ENCODE peak calls at places on chromosomes 12 and 14, in eight cellular contexts. U is left lobe of liver; F is H7; H is lung microvascular endothelial cell; I is endothelial cell; M is lung; Y is HCEC 1CT; J is CD4-positive, alpha-beta T cell. L is an unnamed sample.
A peak's percentile ranks its signal among the peaks of the same experiment; 100 is the strongest.

GRCh38 chr12:22467190-22467589 is 77.2 kb downstream of the C2CD5 start:
- DNase-seq in U (no peak), F (no peak), H (no peak), I (no peak), M (no peak), Y (no peak), J (no peak), L (no peak)

GRCh38 chr12:4383304-4383865 is 3.9 kb upstream of the FGF23 start:
- DNase-seq in U (no peak), F (peak; percentile 69), H (no peak), I (peak; percentile 30), M (no peak), Y (no peak), J (no peak), L (peak; percentile 27)

GRCh38 chr12:44696542-44696941 is 179.6 kb downstream of the NELL2 start:
- DNase-seq in U (no peak), F (no peak), H (no peak), I (no peak), M (no peak), Y (no peak), J (no peak), L (no peak)

GRCh38 chr14:104582649-104583048 is 3.1 kb downstream of the C14orf180 start:
- DNase-seq in U (no peak), F (no peak), H (peak; percentile 35), I (no peak), M (no peak), Y (no peak), J (no peak), L (no peak)

GRCh38 chr12:4246116-4246515 is 27.4 kb upstream of the CCND2 start:
- DNase-seq in U (no peak), F (peak; percentile 55), H (no peak), I (no peak), M (no peak), Y (no peak), J (no peak), L (no peak)

GRCh38 chr12:74170645-74171477 is 366.8 kb upstream of the ATXN7L3B start:
- DNase-seq in U (no peak), F (no peak), H (no peak), I (no peak), M (no peak), Y (no peak), J (no peak), L (no peak)

GRCh38 chr14:81550001-81550642 is 16.5 kb upstream of the SEL1L start:
- DNase-seq in U (no peak), F (no peak), H (no peak), I (no peak), M (no peak), Y (no peak), J (no peak), L (no peak)

GRCh38 chr12:90075685-90076084 is 367.0 kb upstream of the ATP2B1 start:
- DNase-seq in U (no peak), F (no peak), H (no peak), I (no peak), M (no peak), Y (no peak), J (no peak), L (no peak)

GRCh38 chr12:106179086-106179485 is 40.3 kb upstream of the NUAK1 start:
- DNase-seq in U (no peak), F (no peak), H (no peak), I (no peak), M (no peak), Y (no peak), J (no peak), L (peak; percentile 44)

GRCh38 chr12:13036881-13037280 is 7.3 kb upstream of the FAM234B start:
- DNase-seq in U (no peak), F (no peak), H (no peak), I (no peak), M (no peak), Y (no peak), J (no peak), L (no peak)

GRCh38 chr12:89481218-89481914 is 43.2 kb downstream of the GALNT4 start:
- DNase-seq in U (no peak), F (no peak), H (no peak), I (no peak), M (no peak), Y (no peak), J (no peak), L (no peak)

GRCh38 chr14:91005716-91006115 is 54.7 kb downstream of the RPS6KA5 start:
- DNase-seq in U (no peak), F (no peak), H (no peak), I (no peak), M (no peak), Y (no peak), J (no peak), L (no peak)

GRCh38 chr14:72383869-72384268 is 451.6 kb downstream of the RGS6 start:
- DNase-seq in U (no peak), F (no peak), H (no peak), I (no peak), M (no peak), Y (no peak), J (no peak), L (no peak)

GRCh38 chr12:75970310-75970709 is 61.3 kb downstream of the PHLDA1 start:
- DNase-seq in U (no peak), F (no peak), H (no peak), I (no peak), M (no peak), Y (no peak), J (no peak), L (no peak)

GRCh38 chr14:69712637-69713088 is 54.3 kb upstream of the SRSF5 start:
- DNase-seq in U (no peak), F (peak; percentile 61), H (peak; percentile 35), I (no peak), M (peak; percentile 82), Y (no peak), J (no peak), L (peak; percentile 43)

GRCh38 chr12:2682301-2683282 is 112.2 kb upstream of the FKBP4 start:
- DNase-seq in U (peak; percentile 39), F (peak; percentile 79), H (peak; percentile 35), I (peak; percentile 61), M (peak; percentile 28), Y (peak; percentile 31), J (peak; percentile 39), L (peak; percentile 62)

GRCh38 chr12:131038961-131039360 is 85.3 kb downstream of the ADGRD1 start:
- DNase-seq in U (no peak), F (peak; percentile 29), H (no peak), I (no peak), M (no peak), Y (no peak), J (no peak), L (peak; percentile 58)

GRCh38 chr12:2054091-2055018 is 1.6 kb downstream of the CACNA1C start:
- DNase-seq in U (no peak), F (peak; percentile 65), H (no peak), I (no peak), M (no peak), Y (no peak), J (no peak), L (peak; percentile 25)

GRCh38 chr12:132267873-132268272 is 61.5 kb downstream of the GALNT9 start:
- DNase-seq in U (no peak), F (no peak), H (no peak), I (no peak), M (no peak), Y (no peak), J (no peak), L (no peak)

GRCh38 chr12:118446247-118446646 is 69.9 kb downstream of the SUDS3 start:
- DNase-seq in U (no peak), F (no peak), H (no peak), I (no peak), M (no peak), Y (no peak), J (no peak), L (no peak)

GRCh38 chr12:79001404-79001803 is 136.8 kb downstream of the SYT1 start:
- DNase-seq in U (no peak), F (no peak), H (no peak), I (no peak), M (no peak), Y (no peak), J (no peak), L (no peak)

GRCh38 chr14:70706177-70706576 is 64.5 kb downstream of the TTC9 start:
- DNase-seq in U (no peak), F (no peak), H (no peak), I (no peak), M (no peak), Y (no peak), J (no peak), L (no peak)

GRCh38 chr14:91284146-91284790 is 39.8 kb upstream of the GPR68 start:
- DNase-seq in U (no peak), F (no peak), H (no peak), I (no peak), M (no peak), Y (peak; percentile 71), J (no peak), L (no peak)

GRCh38 chr12:25994252-25994651 is 35.8 kb downstream of the RASSF8 start:
- DNase-seq in U (no peak), F (no peak), H (no peak), I (no peak), M (no peak), Y (peak; percentile 89), J (no peak), L (no peak)

GRCh38 chr14:104113631-104114420 is 24.6 kb upstream of the KIF26A start:
- DNase-seq in U (peak; percentile 50), F (peak; percentile 49), H (no peak), I (no peak), M (no peak), Y (no peak), J (no peak), L (peak; percentile 2)

GRCh38 chr14:69773571-69774276 is 6.8 kb downstream of the SRSF5 start:
- DNase-seq in U (no peak), F (no peak), H (no peak), I (no peak), M (no peak), Y (no peak), J (no peak), L (no peak)

GRCh38 chr14:37436519-37436918 is 158.5 kb downstream of the FOXA1 start:
- DNase-seq in U (no peak), F (no peak), H (no peak), I (no peak), M (no peak), Y (no peak), J (no peak), L (no peak)

GRCh38 chr12:110012137-110012536 is 12.9 kb downstream of the ANKRD13A start:
- DNase-seq in U (peak; percentile 84), F (no peak), H (no peak), I (no peak), M (peak; percentile 63), Y (no peak), J (no peak), L (no peak)

GRCh38 chr14:95156765-95157194 is 549 bp downstream of the DICER1 start:
- DNase-seq in U (peak; percentile 64), F (peak; percentile 64), H (peak; percentile 49), I (peak; percentile 46), M (peak; percentile 41), Y (peak; percentile 16), J (peak; percentile 24), L (peak; percentile 55)

GRCh38 chr14:68291820-68292219 is 472.2 kb downstream of the RAD51B start:
- DNase-seq in U (no peak), F (peak; percentile 35), H (no peak), I (no peak), M (no peak), Y (no peak), J (no peak), L (peak; percentile 53)

GRCh38 chr14:64983439-64984310 is 3.0 kb upstream of the FNTB start:
- DNase-seq in U (no peak), F (peak; percentile 81), H (peak; percentile 74), I (no peak), M (no peak), Y (peak; percentile 59), J (peak; percentile 25), L (peak; percentile 26)